ENCODE peak calls at places on chromosomes 1 and 21, in ten cellular contexts. One of them, this sample, is unnamed. For H3K9me3 and H3K4me1, the result is how much of the 10 kb centered on the place peaks cover.

GRCh38 chr1:20076223-20076622 is 6.2 kb downstream of the PLA2G5 start:
- DNase-seq in keratinocyte: no peak
- DNase-seq in neural progenitor cell: no peak
- DNase-seq in A549: no peak
- DNase-seq in PC-9: no peak
- DNase-seq in lower lobe of right lung: no peak
- DNase-seq in neuronal stem cell: no peak
- DNase-seq in left ventricle myocardium inferior: no peak
- DNase-seq in kidney: no peak
- DNase-seq in ovary: no peak
- DNase-seq in this sample: no peak

GRCh38 chr1:68301538-68301937 is 69.2 kb upstream of the WLS start:
- DNase-seq in keratinocyte: no peak
- DNase-seq in neural progenitor cell: no peak
- DNase-seq in A549: no peak
- DNase-seq in PC-9: no peak
- DNase-seq in lower lobe of right lung: no peak
- DNase-seq in neuronal stem cell: no peak
- DNase-seq in left ventricle myocardium inferior: no peak
- DNase-seq in kidney: no peak
- DNase-seq in ovary: no peak
- DNase-seq in this sample: no peak

GRCh38 chr1:58932820-58933598 is 149.2 kb upstream of the JUN start:
- DNase-seq in keratinocyte: peak
- DNase-seq in neural progenitor cell: no peak
- DNase-seq in A549: peak
- DNase-seq in PC-9: peak
- DNase-seq in lower lobe of right lung: peak
- DNase-seq in neuronal stem cell: no peak
- DNase-seq in left ventricle myocardium inferior: no peak
- DNase-seq in kidney: peak
- DNase-seq in ovary: no peak
- DNase-seq in this sample: no peak

GRCh38 chr1:19643602-19644419 is at the start of gene NBL1:
- DNase-seq in keratinocyte: no peak
- DNase-seq in neural progenitor cell: peak
- DNase-seq in A549: peak
- DNase-seq in PC-9: no peak
- DNase-seq in lower lobe of right lung: no peak
- DNase-seq in neuronal stem cell: no peak
- DNase-seq in left ventricle myocardium inferior: peak
- DNase-seq in kidney: peak
- DNase-seq in ovary: peak
- DNase-seq in this sample: peak

GRCh38 chr21:46157987-46158451 is 2.6 kb upstream of the FTCD start:
- DNase-seq in keratinocyte: no peak
- DNase-seq in neural progenitor cell: no peak
- DNase-seq in A549: no peak
- DNase-seq in PC-9: no peak
- DNase-seq in lower lobe of right lung: no peak
- DNase-seq in neuronal stem cell: no peak
- DNase-seq in left ventricle myocardium inferior: no peak
- DNase-seq in kidney: peak
- DNase-seq in ovary: no peak
- DNase-seq in this sample: no peak

GRCh38 chr21:42835611-42836401 is 43.5 kb downstream of the WDR4 start:
- DNase-seq in keratinocyte: no peak
- DNase-seq in neural progenitor cell: no peak
- DNase-seq in A549: no peak
- DNase-seq in PC-9: no peak
- DNase-seq in lower lobe of right lung: no peak
- DNase-seq in neuronal stem cell: no peak
- DNase-seq in left ventricle myocardium inferior: no peak
- DNase-seq in kidney: peak
- DNase-seq in ovary: no peak
- DNase-seq in this sample: no peak

GRCh38 chr21:45543710-45544448 is 1.6 kb upstream of the SLC19A1 start:
- DNase-seq in keratinocyte: no peak
- DNase-seq in neural progenitor cell: no peak
- DNase-seq in A549: no peak
- DNase-seq in PC-9: no peak
- DNase-seq in lower lobe of right lung: peak
- DNase-seq in neuronal stem cell: no peak
- DNase-seq in left ventricle myocardium inferior: peak
- DNase-seq in kidney: peak
- DNase-seq in ovary: peak
- DNase-seq in this sample: peak

GRCh38 chr1:170285027-170285426 is 139.3 kb downstream of the NTMT2 start:
- DNase-seq in keratinocyte: no peak
- DNase-seq in neural progenitor cell: peak
- DNase-seq in A549: no peak
- DNase-seq in PC-9: no peak
- DNase-seq in lower lobe of right lung: no peak
- DNase-seq in neuronal stem cell: peak
- DNase-seq in left ventricle myocardium inferior: no peak
- DNase-seq in kidney: no peak
- DNase-seq in ovary: no peak
- DNase-seq in this sample: no peak

GRCh38 chr1:66271216-66271903 is 262.6 kb upstream of the SGIP1 start:
- DNase-seq in keratinocyte: peak
- DNase-seq in neural progenitor cell: peak
- DNase-seq in A549: peak
- DNase-seq in PC-9: no peak
- DNase-seq in lower lobe of right lung: peak
- DNase-seq in neuronal stem cell: peak
- DNase-seq in left ventricle myocardium inferior: peak
- DNase-seq in kidney: peak
- DNase-seq in ovary: peak
- DNase-seq in this sample: peak

GRCh38 chr1:167430849-167431242 is 87.5 kb downstream of the CD247 start:
- DNase-seq in keratinocyte: no peak
- DNase-seq in neural progenitor cell: no peak
- DNase-seq in A549: no peak
- DNase-seq in PC-9: no peak
- DNase-seq in lower lobe of right lung: no peak
- DNase-seq in neuronal stem cell: no peak
- DNase-seq in left ventricle myocardium inferior: no peak
- DNase-seq in kidney: no peak
- DNase-seq in ovary: no peak
- DNase-seq in this sample: no peak

GRCh38 chr21:29018540-29018939 is 609 bp downstream of the RWDD2B start:
- DNase-seq in keratinocyte: no peak
- DNase-seq in neural progenitor cell: no peak
- DNase-seq in A549: no peak
- DNase-seq in PC-9: no peak
- DNase-seq in lower lobe of right lung: no peak
- DNase-seq in neuronal stem cell: no peak
- DNase-seq in left ventricle myocardium inferior: no peak
- DNase-seq in kidney: no peak
- DNase-seq in ovary: no peak
- DNase-seq in this sample: no peak

GRCh38 chr1:92795166-92795565 is 10.3 kb upstream of the EVI5 start:
- DNase-seq in keratinocyte: no peak
- DNase-seq in neural progenitor cell: no peak
- DNase-seq in A549: no peak
- DNase-seq in PC-9: no peak
- DNase-seq in lower lobe of right lung: no peak
- DNase-seq in neuronal stem cell: no peak
- DNase-seq in left ventricle myocardium inferior: no peak
- DNase-seq in kidney: no peak
- DNase-seq in ovary: no peak
- DNase-seq in this sample: no peak

GRCh38 chr1:172180886-172181285 is 239.6 kb upstream of the C1orf105 start:
- DNase-seq in keratinocyte: no peak
- DNase-seq in neural progenitor cell: no peak
- DNase-seq in A549: no peak
- DNase-seq in PC-9: no peak
- DNase-seq in lower lobe of right lung: peak
- DNase-seq in neuronal stem cell: no peak
- DNase-seq in left ventricle myocardium inferior: peak
- DNase-seq in kidney: peak
- DNase-seq in ovary: peak
- DNase-seq in this sample: no peak

GRCh38 chr21:15255359-15256157 is 190.8 kb upstream of the NRIP1 start:
- DNase-seq in keratinocyte: no peak
- DNase-seq in neural progenitor cell: no peak
- DNase-seq in A549: no peak
- DNase-seq in PC-9: no peak
- DNase-seq in lower lobe of right lung: no peak
- DNase-seq in neuronal stem cell: no peak
- DNase-seq in left ventricle myocardium inferior: no peak
- DNase-seq in kidney: no peak
- DNase-seq in ovary: no peak
- DNase-seq in this sample: no peak

GRCh38 chr21:33824156-33824941 is 91.3 kb downstream of the ATP5PO start:
- DNase-seq in keratinocyte: no peak
- DNase-seq in neural progenitor cell: no peak
- DNase-seq in A549: no peak
- DNase-seq in PC-9: no peak
- DNase-seq in lower lobe of right lung: no peak
- DNase-seq in neuronal stem cell: no peak
- DNase-seq in left ventricle myocardium inferior: no peak
- DNase-seq in kidney: no peak
- DNase-seq in ovary: peak
- DNase-seq in this sample: no peak

GRCh38 chr1:31102501-31102950 is 37.0 kb upstream of the PUM1 start:
- DNase-seq in keratinocyte: peak
- DNase-seq in neural progenitor cell: no peak
- DNase-seq in A549: peak
- DNase-seq in PC-9: peak
- DNase-seq in lower lobe of right lung: no peak
- DNase-seq in neuronal stem cell: no peak
- DNase-seq in left ventricle myocardium inferior: peak
- DNase-seq in kidney: no peak
- DNase-seq in ovary: peak
- DNase-seq in this sample: no peak

DNA sequence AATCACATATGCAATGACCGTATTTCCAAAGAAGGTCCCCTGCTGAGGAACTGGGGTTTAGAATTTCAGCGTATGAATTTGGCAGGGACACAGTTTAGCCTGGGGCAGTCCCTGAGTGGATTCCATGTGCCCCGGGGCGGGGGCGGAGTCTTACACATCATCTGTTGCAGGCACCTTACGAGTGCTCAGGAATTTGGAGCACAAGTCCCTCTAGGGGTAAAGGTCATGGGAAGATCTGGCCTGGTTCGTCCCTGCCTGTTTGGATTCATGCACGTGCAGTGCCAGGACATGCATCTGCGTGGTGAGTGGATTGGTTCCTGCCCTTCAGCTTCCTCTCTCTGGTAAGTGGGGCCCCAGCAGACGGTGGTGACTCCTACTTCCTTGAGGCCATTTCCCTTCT is 208.3 kb upstream of the C1orf174 start:
- DNase-seq in keratinocyte: no peak
- DNase-seq in neural progenitor cell: no peak
- DNase-seq in A549: no peak
- DNase-seq in PC-9: no peak
- DNase-seq in lower lobe of right lung: no peak
- DNase-seq in neuronal stem cell: no peak
- DNase-seq in left ventricle myocardium inferior: no peak
- DNase-seq in kidney: no peak
- DNase-seq in ovary: no peak
- DNase-seq in this sample: no peak
- H3K9me3 ChIP-seq in keratinocyte: under half
- H3K9me3 ChIP-seq in neural progenitor cell: under half
- H3K9me3 ChIP-seq in A549: under half
- H3K9me3 ChIP-seq in PC-9: under half
- H3K9me3 ChIP-seq in lower lobe of right lung: under half
- H3K9me3 ChIP-seq in neuronal stem cell: under half
- H3K9me3 ChIP-seq in left ventricle myocardium inferior: under half
- H3K9me3 ChIP-seq in kidney: under half
- H3K9me3 ChIP-seq in ovary: under half
- H3K9me3 ChIP-seq in this sample: under half

GRCh38 chr1:183279835-183280234 is 93.8 kb downstream of the LAMC2 start:
- DNase-seq in keratinocyte: peak
- DNase-seq in neural progenitor cell: no peak
- DNase-seq in A549: no peak
- DNase-seq in PC-9: peak
- DNase-seq in lower lobe of right lung: peak
- DNase-seq in neuronal stem cell: no peak
- DNase-seq in left ventricle myocardium inferior: peak
- DNase-seq in kidney: no peak
- DNase-seq in ovary: no peak
- DNase-seq in this sample: peak
- H3K4me1 ChIP-seq in keratinocyte: half or more
- H3K4me1 ChIP-seq in neural progenitor cell: under half
- H3K4me1 ChIP-seq in A549: under half
- H3K4me1 ChIP-seq in PC-9: half or more
- H3K4me1 ChIP-seq in lower lobe of right lung: under half
- H3K4me1 ChIP-seq in neuronal stem cell: under half
- H3K4me1 ChIP-seq in left ventricle myocardium inferior: half or more
- H3K4me1 ChIP-seq in kidney: under half
- H3K4me1 ChIP-seq in ovary: under half
- H3K4me1 ChIP-seq in this sample: under half

DNA sequence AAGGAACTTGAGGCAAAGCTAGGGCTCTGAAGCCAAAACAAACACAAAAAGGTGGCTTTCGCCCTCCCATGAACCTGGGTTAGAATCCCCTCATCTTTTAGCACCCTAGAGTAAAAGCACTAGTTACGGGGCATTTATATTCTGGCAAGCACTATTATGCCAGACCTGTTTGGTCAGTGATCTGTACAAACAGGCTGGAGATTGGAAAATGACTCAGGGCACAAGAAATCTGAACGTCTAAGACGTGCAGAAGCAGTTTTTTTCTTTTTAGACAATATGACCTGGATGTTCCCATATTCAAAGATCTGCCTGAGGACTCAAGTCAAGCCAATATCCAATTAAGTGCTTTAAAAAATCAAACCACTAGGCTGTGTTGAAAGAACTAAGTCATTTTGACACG is 3.0 kb downstream of the ZNF436 start:
- DNase-seq in keratinocyte: no peak
- DNase-seq in neural progenitor cell: no peak
- DNase-seq in A549: no peak
- DNase-seq in PC-9: peak
- DNase-seq in lower lobe of right lung: no peak
- DNase-seq in neuronal stem cell: no peak
- DNase-seq in left ventricle myocardium inferior: no peak
- DNase-seq in kidney: no peak
- DNase-seq in ovary: no peak
- DNase-seq in this sample: no peak
- H3K27ac ChIP-seq in keratinocyte: peak
- H3K27ac ChIP-seq in neural progenitor cell: no peak
- H3K27ac ChIP-seq in A549: no peak
- H3K27ac ChIP-seq in PC-9: peak
- H3K27ac ChIP-seq in lower lobe of right lung: no peak
- H3K27ac ChIP-seq in neuronal stem cell: peak
- H3K27ac ChIP-seq in left ventricle myocardium inferior: peak
- H3K27ac ChIP-seq in kidney: no peak
- H3K27ac ChIP-seq in ovary: no peak
- H3K27ac ChIP-seq in this sample: no peak

DNA sequence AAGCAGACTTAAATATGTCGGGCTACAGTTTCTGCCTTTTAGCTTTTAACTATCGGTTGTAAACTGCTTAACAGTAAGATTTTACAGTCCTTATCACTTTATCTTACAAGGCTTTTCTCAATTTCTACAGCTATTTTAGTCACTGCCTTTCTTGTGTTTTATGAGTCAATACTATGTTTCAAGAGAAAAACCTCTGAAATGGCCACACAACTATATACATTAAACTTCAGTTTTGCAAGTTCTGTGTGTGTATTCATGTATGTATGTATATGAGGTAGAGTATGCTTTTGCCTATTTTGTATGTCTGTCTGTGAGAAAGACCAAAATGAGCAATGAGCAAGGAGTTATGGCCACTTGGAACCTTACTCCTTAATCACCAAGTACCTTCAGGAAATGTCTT is 169.8 kb downstream of the SYT2 start:
- DNase-seq in keratinocyte: no peak
- DNase-seq in neural progenitor cell: no peak
- DNase-seq in A549: no peak
- DNase-seq in PC-9: no peak
- DNase-seq in lower lobe of right lung: no peak
- DNase-seq in neuronal stem cell: no peak
- DNase-seq in left ventricle myocardium inferior: no peak
- DNase-seq in kidney: no peak
- DNase-seq in ovary: no peak
- DNase-seq in this sample: no peak
- H3K9me3 ChIP-seq in keratinocyte: under half
- H3K9me3 ChIP-seq in neural progenitor cell: under half
- H3K9me3 ChIP-seq in A549: under half
- H3K9me3 ChIP-seq in PC-9: under half
- H3K9me3 ChIP-seq in lower lobe of right lung: under half
- H3K9me3 ChIP-seq in neuronal stem cell: under half
- H3K9me3 ChIP-seq in left ventricle myocardium inferior: under half
- H3K9me3 ChIP-seq in kidney: under half
- H3K9me3 ChIP-seq in ovary: under half
- H3K9me3 ChIP-seq in this sample: under half

This sample was measured in ascending aorta.